ENCODE peak calls at places on chromosomes 7 and 10, in ten cellular contexts. I is stimulated activated CD8-positive, alpha-beta memory T cell treated with anti-CD3 and anti-CD28 coated beads, Interleukin-12 subunit alpha, Interleukin-12 subunit beta, amount 100 ng/mL, for 4 hours; T is ELR; C is M059J; M is fibroblast of lung; Q is OCI-M1; A is dermis blood vessel endothelial cell; L is heart left ventricle; H is NCI-H748 treated with DMSO at 0.1 percent for 48 hours; U is bronchial epithelial cell. Z is an unnamed sample.

GRCh38 chr7:36615877-36616276 is 108.4 kb downstream of the AOAH start:
- DNase-seq in Q (no peak), T (no peak), M (no peak), U (no peak), H (no peak), I (no peak), A (no peak), C (no peak), L (no peak), Z (no peak)

GRCh38 chr7:147400221-147400689 is 1190.3 kb upstream of the C7orf33 start:
- DNase-seq in H (no peak), T (peak; percentile 10), C (no peak), Q (no peak), U (no peak), A (no peak), M (peak; percentile 72), I (no peak), L (no peak), Z (no peak)

GRCh38 chr10:127040756-127041155 is 135.5 kb downstream of the DOCK1 start:
- DNase-seq in Q (no peak), H (no peak), I (no peak), T (peak; percentile 17), C (no peak), A (no peak), U (peak; percentile 87), L (no peak), M (peak; percentile 40), Z (no peak)

GRCh38 chr10:78688945-78689935 is 379.5 kb upstream of the ZMIZ1 start:
- DNase-seq in A (no peak), H (peak; percentile 53), I (no peak), U (no peak), L (no peak), C (no peak), T (no peak), M (no peak), Q (no peak), Z (peak; percentile 92)

GRCh38 chr7:45181286-45181960 is 23.8 kb downstream of the RAMP3 start:
- DNase-seq in Q (no peak), T (no peak), H (no peak), M (no peak), U (no peak), A (no peak), I (no peak), L (no peak), C (no peak), Z (peak; percentile 23)

GRCh38 chr10:71241899-71242620 is 29.7 kb downstream of the UNC5B start:
- DNase-seq in T (no peak), H (no peak), U (no peak), M (no peak), A (peak; percentile 45), L (peak; percentile 69), Q (no peak), I (no peak), C (no peak), Z (no peak)

GRCh38 chr7:156494960-156495359 is 145.6 kb upstream of the RNF32 start:
- DNase-seq in M (no peak), L (no peak), I (no peak), C (no peak), A (no peak), Q (no peak), H (peak; percentile 15), T (no peak), U (no peak), Z (no peak)

GRCh38 chr10:43427166-43427825 is 9.6 kb upstream of the ZNF487 start:
- DNase-seq in I (no peak), L (no peak), H (no peak), M (no peak), U (no peak), C (no peak), T (no peak), A (no peak), Q (peak; percentile 57), Z (no peak)

Z was measured in SJSA1.